ENCODE peak calls at places on chromosomes 3 and 15, in seven cellular contexts. Z is GM23338, I is stomach, N is Panc1, B is breast epithelium, C is H1, R is endothelial cell of umbilical vein. M is an unnamed sample.

GRCh38 chr3:124701687-124702086 is 28.6 kb upstream of the UMPS start:
- DNase-seq in Z (no peak), I (no peak), N (no peak), B (no peak), C (no peak), R (peak), M (no peak)

GRCh38 chr3:146091397-146091796 is 69.6 kb downstream of the PLOD2 start:
- DNase-seq in Z (no peak), I (no peak), N (no peak), B (no peak), C (no peak), R (no peak), M (no peak)

GRCh38 chr15:56149071-56149470 is 94.6 kb downstream of the RFX7 start:
- DNase-seq in Z (no peak), I (no peak), N (no peak), B (no peak), C (no peak), R (no peak), M (no peak)

GRCh38 chr3:54476876-54477275 is 354.5 kb downstream of the CACNA2D3 start:
- DNase-seq in Z (no peak), I (no peak), N (no peak), B (no peak), C (no peak), R (no peak), M (no peak)

GRCh38 chr3:185351371-185351770 is 11.6 kb upstream of the MAP3K13 start:
- DNase-seq in Z (no peak), I (no peak), N (no peak), B (no peak), C (no peak), R (no peak), M (no peak)

GRCh38 chr3:13282986-13283876 is 136.9 kb downstream of the NUP210 start:
- DNase-seq in Z (peak), I (no peak), N (no peak), B (no peak), C (peak), R (no peak), M (peak)

GRCh38 chr15:48647963-48648362 is 2.5 kb upstream of the FBN1 start:
- DNase-seq in Z (peak), I (no peak), N (no peak), B (no peak), C (no peak), R (no peak), M (no peak)

GRCh38 chr3:72271923-72272322 is 487.0 kb upstream of the PROK2 start:
- DNase-seq in Z (no peak), I (no peak), N (no peak), B (no peak), C (no peak), R (no peak), M (peak)

GRCh38 chr3:167437428-167438139 is 36.3 kb downstream of the SERPINI2 start:
- DNase-seq in Z (peak), I (no peak), N (no peak), B (no peak), C (no peak), R (no peak), M (no peak)

GRCh38 chr3:87175662-87176230 is 51.4 kb upstream of the CHMP2B start:
- DNase-seq in Z (no peak), I (no peak), N (no peak), B (no peak), C (no peak), R (no peak), M (no peak)

GRCh38 chr3:83941990-83942710 is 1016.6 kb upstream of the CADM2 start:
- DNase-seq in Z (no peak), I (no peak), N (no peak), B (no peak), C (no peak), R (no peak), M (no peak)

GRCh38 chr3:184334470-184335158 is 2.8 kb upstream of the FAM131A start:
- DNase-seq in Z (no peak), I (no peak), N (peak), B (no peak), C (no peak), R (peak), M (peak)

GRCh38 chr3:42750834-42751233 is 22.2 kb downstream of the CCDC13 start:
- DNase-seq in Z (no peak), I (peak), N (no peak), B (no peak), C (no peak), R (no peak), M (no peak)

GRCh38 chr3:9893739-9894138 is 3.3 kb downstream of the JAGN1 start:
- DNase-seq in Z (no peak), I (no peak), N (no peak), B (no peak), C (no peak), R (peak), M (no peak)
- TF ChIP-seq POLR2AphosphoS5 in Z (no peak), I (no peak), N (no peak), B (no peak), C (no peak), R (no peak), M (peak)

GRCh38 chr15:64857421-64857820 is 15.7 kb downstream of the PLEKHO2 start:
- DNase-seq in Z (no peak), I (no peak), N (no peak), B (no peak), C (no peak), R (no peak), M (no peak)

GRCh38 chr15:64858136-64858535 is 16.4 kb downstream of the PLEKHO2 start:
- DNase-seq in Z (no peak), I (no peak), N (no peak), B (no peak), C (no peak), R (no peak), M (no peak)

GRCh38 chr15:64855206-64856000 is 13.7 kb downstream of the PLEKHO2 start:
- DNase-seq in Z (no peak), I (no peak), N (no peak), B (no peak), C (no peak), R (no peak), M (no peak)

GRCh38 chr15:64854526-64854925 is 12.8 kb downstream of the PLEKHO2 start:
- DNase-seq in Z (no peak), I (no peak), N (no peak), B (no peak), C (no peak), R (no peak), M (no peak)

GRCh38 chr15:64856429-64857145 is 14.9 kb downstream of the PLEKHO2 start:
- DNase-seq in Z (no peak), I (no peak), N (no peak), B (no peak), C (no peak), R (peak), M (no peak)
- TF ChIP-seq POLR2AphosphoS5 in Z (no peak), I (no peak), N (no peak), B (no peak), C (no peak), R (no peak), M (no peak)

GRCh38 chr3:156463123-156463522 is 91.8 kb downstream of the SSR3 start:
- DNase-seq in Z (peak), I (no peak), N (no peak), B (no peak), C (no peak), R (no peak), M (no peak)

GRCh38 chr3:156459434-156459833 is 95.5 kb downstream of the SSR3 start:
- DNase-seq in Z (no peak), I (no peak), N (no peak), B (peak), C (no peak), R (no peak), M (no peak)

GRCh38 chr3:156465222-156465621 is 89.7 kb downstream of the SSR3 start:
- DNase-seq in Z (no peak), I (no peak), N (no peak), B (no peak), C (no peak), R (no peak), M (no peak)

GRCh38 chr3:156460206-156460609 is 94.7 kb downstream of the SSR3 start:
- DNase-seq in Z (no peak), I (no peak), N (no peak), B (no peak), C (no peak), R (no peak), M (peak)

DNA sequence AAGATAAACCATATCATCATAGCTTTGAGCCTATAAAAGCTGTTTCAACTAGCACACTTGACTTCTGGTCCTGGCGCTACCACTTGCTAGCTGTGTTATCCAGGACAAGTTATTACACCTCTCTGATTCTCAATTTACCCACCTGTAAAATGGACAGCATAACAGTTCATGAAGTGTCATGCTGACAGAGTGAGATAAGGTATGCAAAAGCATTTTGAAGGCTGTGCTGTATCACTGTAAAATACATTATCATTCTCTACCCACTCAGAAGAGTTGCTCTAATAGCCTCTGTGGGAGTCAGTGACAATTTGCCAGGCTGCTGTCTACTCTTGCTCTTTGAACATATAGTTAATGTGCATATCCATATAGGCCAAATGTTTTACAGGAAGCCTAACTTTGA is 93.0 kb downstream of the SSR3 start:
- DNase-seq in Z (no peak), I (no peak), N (no peak), B (no peak), C (no peak), R (no peak), M (peak)
- TF ChIP-seq POLR2AphosphoS5 in Z (no peak), I (no peak), N (no peak), B (no peak), C (no peak), R (no peak), M (peak)

DNA sequence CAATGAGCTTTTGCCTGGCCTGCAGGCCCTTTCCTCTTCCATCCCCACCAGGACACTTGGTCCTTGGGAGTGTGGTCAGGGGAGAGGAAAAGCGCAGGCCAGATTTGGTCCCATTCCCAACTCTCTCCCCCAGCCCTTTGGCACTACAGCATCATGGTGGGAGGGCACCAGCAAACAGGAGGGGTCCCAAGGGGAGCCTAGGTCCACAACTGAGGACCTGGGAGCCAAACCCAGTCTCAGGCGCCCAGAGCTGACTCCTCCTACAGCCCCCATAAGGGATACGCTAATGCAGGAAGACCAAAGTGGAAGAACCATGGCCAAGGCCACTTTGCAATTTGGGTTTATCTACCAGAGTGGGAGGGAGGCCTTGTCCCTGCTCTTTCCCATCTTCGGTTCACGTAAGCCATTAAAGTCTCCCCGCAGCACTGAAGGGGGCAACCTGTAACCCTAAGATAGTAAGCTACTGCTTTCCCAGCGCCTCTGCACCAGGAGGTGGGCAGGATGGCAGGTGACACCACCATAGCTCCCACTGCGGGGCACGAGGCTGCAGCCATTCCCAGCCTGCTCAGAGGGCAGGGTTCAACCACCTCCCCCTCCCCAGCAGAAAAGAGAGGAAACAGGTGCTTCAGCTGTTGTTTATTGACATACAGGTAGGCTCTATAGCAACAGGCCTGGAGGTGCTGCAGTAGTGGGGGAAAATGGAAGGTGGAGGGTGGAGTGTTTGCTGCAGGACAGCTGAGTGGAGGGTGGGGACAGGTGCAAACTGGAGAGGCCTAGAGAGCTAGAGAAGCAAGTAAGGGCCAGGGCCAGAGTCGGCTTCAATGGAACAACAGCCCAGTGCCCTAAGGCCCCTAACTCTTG is 1.1 kb upstream of the GRAMD2A start:
- DNase-seq in Z (peak), I (no peak), N (no peak), B (no peak), C (no peak), R (no peak), M (no peak)
- TF ChIP-seq POLR2AphosphoS5 in Z (peak), I (no peak), N (no peak), B (no peak), C (no peak), R (no peak), M (peak)

GRCh38 chr3:150373234-150373633 is 34.9 kb upstream of the TSC22D2 start:
- DNase-seq in Z (no peak), I (no peak), N (no peak), B (no peak), C (no peak), R (no peak), M (no peak)

GRCh38 chr3:150377601-150378466 is 30.3 kb upstream of the TSC22D2 start:
- DNase-seq in Z (no peak), I (no peak), N (no peak), B (no peak), C (no peak), R (no peak), M (no peak)

GRCh38 chr3:150374975-150375374 is 33.1 kb upstream of the TSC22D2 start:
- DNase-seq in Z (no peak), I (no peak), N (no peak), B (no peak), C (no peak), R (no peak), M (no peak)

GRCh38 chr3:150378467-150378751 is 29.7 kb upstream of the TSC22D2 start:
- DNase-seq in Z (no peak), I (no peak), N (no peak), B (no peak), C (no peak), R (no peak), M (no peak)

DNA sequence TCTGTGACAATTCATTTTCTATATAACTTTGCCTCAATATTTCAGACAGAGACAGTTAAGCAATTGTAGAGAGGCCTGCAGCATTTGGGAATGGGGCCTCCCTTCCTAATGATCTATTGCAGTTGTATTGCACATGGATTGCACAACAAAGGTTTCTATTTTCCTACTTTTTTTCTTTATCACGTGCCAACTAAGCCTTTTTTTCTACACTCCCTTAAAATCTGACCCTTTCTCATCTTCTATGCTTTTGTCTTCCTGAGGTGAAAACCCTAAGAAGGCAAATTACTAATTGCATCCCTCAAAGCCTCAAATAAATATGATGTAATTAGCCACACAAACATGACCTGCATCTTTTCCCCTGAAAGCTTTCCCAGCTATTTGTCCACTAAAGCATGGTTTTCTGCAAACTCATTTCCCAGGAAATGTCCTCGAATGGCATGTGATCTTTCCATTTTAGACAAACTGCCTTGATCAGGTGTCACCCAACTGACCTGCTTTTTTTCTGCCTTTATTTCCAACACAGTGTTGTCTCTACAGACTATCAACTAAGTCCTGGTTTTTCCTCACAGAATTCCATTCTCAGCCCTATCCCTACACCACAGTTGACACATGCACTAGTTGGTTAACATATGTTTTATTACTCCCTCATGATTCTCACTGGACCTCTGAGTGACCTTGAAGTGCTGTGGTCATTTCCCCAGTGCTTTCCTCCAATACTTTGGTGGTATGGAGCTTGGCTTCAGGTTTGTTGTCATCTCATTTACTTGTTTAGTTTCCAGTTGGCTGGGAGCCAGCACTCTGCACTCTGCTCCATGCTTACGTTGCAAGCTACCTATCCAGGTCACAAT is 31.9 kb upstream of the TSC22D2 start:
- DNase-seq in Z (no peak), I (no peak), N (no peak), B (no peak), C (no peak), R (peak), M (no peak)
- TF ChIP-seq POLR2AphosphoS5 in Z (no peak), I (no peak), N (no peak), B (peak), C (no peak), R (no peak), M (no peak)

GRCh38 chr3:52328536-52329080 is 12.5 kb downstream of the DNAH1 start:
- DNase-seq in Z (no peak), I (no peak), N (no peak), B (no peak), C (no peak), R (no peak), M (no peak)

GRCh38 chr3:52330194-52330805 is 14.2 kb downstream of the DNAH1 start:
- DNase-seq in Z (no peak), I (no peak), N (no peak), B (no peak), C (no peak), R (no peak), M (no peak)

GRCh38 chr3:52331906-52332305 is 15.8 kb downstream of the DNAH1 start:
- DNase-seq in Z (no peak), I (no peak), N (no peak), B (no peak), C (no peak), R (no peak), M (no peak)

GRCh38 chr3:52331091-52331490 is 15.0 kb downstream of the DNAH1 start:
- DNase-seq in Z (no peak), I (no peak), N (no peak), B (no peak), C (no peak), R (no peak), M (no peak)

DNA sequence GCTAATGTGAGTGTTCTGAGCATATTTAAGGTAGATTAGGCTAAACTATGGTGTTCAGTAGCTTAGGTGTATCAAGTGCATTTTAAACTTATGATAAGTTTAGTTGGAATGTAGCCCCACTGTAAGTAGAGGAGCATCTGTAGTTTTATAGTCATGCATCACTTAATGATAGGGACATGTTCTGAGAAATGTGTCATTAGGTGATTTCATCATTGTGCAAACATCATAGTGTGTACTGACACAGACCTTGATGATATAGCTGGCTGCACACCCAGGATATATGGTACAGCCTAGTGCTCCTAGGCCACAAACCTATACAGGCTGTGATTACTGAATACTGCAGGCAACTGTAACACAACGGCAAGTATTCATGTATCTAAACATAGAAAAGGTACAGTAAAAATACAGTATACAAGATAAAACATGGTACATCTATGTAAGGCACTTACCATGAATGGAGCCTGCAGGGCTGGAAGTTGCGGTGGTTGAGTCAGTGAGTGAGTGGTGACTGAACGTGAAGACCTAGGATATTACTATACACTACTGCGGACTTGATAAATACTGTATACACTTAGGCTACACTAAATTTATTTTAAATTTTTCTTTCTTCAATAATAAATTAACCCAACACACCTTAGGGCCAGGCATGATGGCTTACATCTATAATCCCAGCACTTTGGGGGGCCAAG is 17.9 kb downstream of the DNAH1 start:
- DNase-seq in Z (no peak), I (no peak), N (peak), B (no peak), C (no peak), R (no peak), M (no peak)
- TF ChIP-seq POLR2AphosphoS5 in Z (no peak), I (no peak), N (no peak), B (no peak), C (no peak), R (no peak), M (no peak)

M was measured in K562.